ENCODE peak calls at places on chromosomes 16 and 17, in ten cellular contexts. B, E, F, I, G, R, X, M, H and Y are unnamed samples.

GRCh38 chr16:23339781-23340180 is 37.7 kb downstream of the SCNN1B start:
- DNase-seq in M (no peak), H (no peak), F (no peak), B (no peak), I (no peak), G (no peak), X (no peak), R (no peak), E (no peak), Y (no peak)

GRCh38 chr17:31095239-31096105 is 695 bp downstream of the NF1 start:
- DNase-seq in F (peak), I (peak), R (peak), E (peak), X (peak), G (peak), B (peak), H (peak), M (no peak), Y (peak)

GRCh38 chr16:58451945-58452401 is 48.0 kb upstream of the NDRG4 start:
- DNase-seq in B (no peak), G (no peak), E (peak), M (no peak), R (no peak), X (peak), I (no peak), H (peak), F (no peak), Y (no peak)

GRCh38 chr17:61139219-61139618 is 260.4 kb upstream of the TBX2 start:
- DNase-seq in I (peak), B (no peak), R (no peak), H (peak), E (peak), F (no peak), X (no peak), G (no peak), M (no peak), Y (peak)

GRCh38 chr17:10879110-10879509 is 41.2 kb upstream of the PIRT start:
- DNase-seq in R (no peak), E (peak), B (no peak), M (no peak), G (no peak), X (peak), F (no peak), I (no peak), H (no peak), Y (peak)

GRCh38 chr17:40857535-40857934 is 9.5 kb downstream of the KRT12 start:
- DNase-seq in I (no peak), H (peak), F (no peak), R (no peak), B (no peak), M (no peak), G (no peak), X (no peak), E (peak), Y (no peak)

GRCh38 chr17:47820023-47820789 is 1.4 kb downstream of the OSBPL7 start:
- DNase-seq in I (no peak), G (no peak), X (peak), B (no peak), H (no peak), E (no peak), F (no peak), M (no peak), R (no peak), Y (no peak)

GRCh38 chr17:4365628-4366311 is 705 bp downstream of the UBE2G1 start:
- DNase-seq in B (no peak), M (no peak), R (peak), I (peak), E (no peak), H (no peak), F (peak), G (peak), X (peak), Y (peak)

GRCh38 chr16:16867994-16868393 is 489.1 kb downstream of the NPIPA7 start:
- DNase-seq in R (no peak), I (no peak), H (no peak), B (no peak), F (no peak), G (no peak), M (no peak), E (no peak), X (no peak), Y (no peak)

GRCh38 chr17:34389343-34389742 is 26.3 kb upstream of the CCL1 start:
- DNase-seq in H (no peak), B (no peak), I (no peak), X (no peak), M (no peak), G (no peak), E (no peak), R (no peak), F (no peak), Y (peak)

GRCh38 chr17:60134396-60135159 is 15.2 kb upstream of the CA4 start:
- DNase-seq in X (peak), H (peak), G (peak), R (no peak), E (peak), I (no peak), F (peak), B (no peak), M (no peak), Y (no peak)

GRCh38 chr17:77793888-77794235 is 164.6 kb upstream of the TNRC6C start:
- DNase-seq in E (no peak), H (no peak), M (no peak), X (no peak), F (no peak), R (no peak), I (no peak), G (no peak), B (no peak), Y (no peak)

GRCh38 chr17:4947010-4947410 is 1.3 kb downstream of the PFN1 start:
- DNase-seq in I (no peak), F (peak), R (no peak), M (no peak), E (no peak), X (peak), H (no peak), G (no peak), B (no peak), Y (no peak)

GRCh38 chr16:84029297-84030096 is 13.1 kb downstream of the SLC38A8 start:
- DNase-seq in I (no peak), X (no peak), H (no peak), B (no peak), R (no peak), M (no peak), E (no peak), F (no peak), G (no peak), Y (no peak)

GRCh38 chr17:80859004-80859941 is 132.4 kb upstream of the CHMP6 start:
- DNase-seq in H (peak), M (no peak), X (no peak), R (peak), I (no peak), G (peak), E (peak), B (no peak), F (peak), Y (no peak)

GRCh38 chr16:84553873-84554399 is 49.5 kb upstream of the MEAK7 start:
- DNase-seq in M (no peak), B (no peak), I (no peak), X (no peak), E (no peak), F (no peak), R (no peak), G (no peak), H (no peak), Y (no peak)

GRCh38 chr16:50183316-50183715 is 30.2 kb downstream of the TENT4B start:
- DNase-seq in H (peak), B (no peak), M (no peak), R (no peak), I (no peak), X (no peak), F (no peak), E (peak), G (no peak), Y (no peak)

GRCh38 chr16:74748042-74748709 is 26.4 kb downstream of the FA2H start:
- DNase-seq in G (no peak), E (no peak), B (no peak), X (no peak), M (no peak), H (no peak), R (no peak), I (no peak), F (no peak), Y (no peak)

GRCh38 chr16:265002-265529 is 10.7 kb downstream of the RGS11 start:
- DNase-seq in F (no peak), X (no peak), M (no peak), E (no peak), B (no peak), G (no peak), R (no peak), H (no peak), I (no peak), Y (no peak)

GRCh38 chr16:27302126-27302525 is 11.6 kb upstream of the IL4R start:
- DNase-seq in E (no peak), F (no peak), M (no peak), H (no peak), B (no peak), X (no peak), I (no peak), R (no peak), G (no peak), Y (peak)

GRCh38 chr16:89038811-89039735 is 54.6 kb upstream of the ACSF3 start:
- DNase-seq in I (no peak), M (no peak), G (no peak), X (no peak), B (no peak), R (no peak), H (no peak), E (no peak), F (no peak), Y (no peak)

GRCh38 chr17:4230142-4230541 is 33.6 kb downstream of the ANKFY1 start:
- DNase-seq in F (peak), B (peak), R (peak), X (no peak), H (peak), I (peak), E (peak), G (no peak), M (no peak), Y (no peak)

GRCh38 chr17:45640141-45640850 is 143.8 kb upstream of the CRHR1 start:
- DNase-seq in E (peak), X (peak), R (peak), I (peak), G (peak), F (peak), B (peak), H (peak), M (no peak), Y (peak)

GRCh38 chr16:12186774-12187335 is 210.3 kb downstream of the SNX29 start:
- DNase-seq in E (no peak), H (no peak), M (no peak), B (no peak), R (no peak), X (no peak), I (no peak), F (no peak), G (no peak), Y (no peak)

GRCh38 chr16:59249049-59249448 is 514.9 kb upstream of the GOT2 start:
- DNase-seq in X (no peak), R (no peak), B (no peak), I (no peak), E (no peak), H (no peak), G (no peak), F (no peak), M (no peak), Y (no peak)

GRCh38 chr16:4664538-4665418 is 28.6 kb upstream of the NUDT16L1 start:
- DNase-seq in H (no peak), E (peak), G (peak), F (no peak), I (no peak), M (no peak), R (peak), B (no peak), X (no peak), Y (peak)

GRCh38 chr16:53080345-53081031 is 25.7 kb downstream of the CHD9 start:
- DNase-seq in B (peak), E (peak), F (peak), I (peak), X (no peak), M (no peak), H (peak), G (peak), R (peak), Y (no peak)

GRCh38 chr17:76650505-76650904 is 6.9 kb upstream of the ST6GALNAC1 start:
- DNase-seq in X (no peak), F (peak), I (no peak), R (no peak), H (no peak), G (no peak), M (no peak), B (no peak), E (no peak), Y (no peak)

GRCh38 chr17:63189082-63189481 is 223.0 kb downstream of the TANC2 start:
- DNase-seq in G (no peak), E (peak), X (peak), F (no peak), H (peak), R (no peak), M (no peak), I (no peak), B (no peak), Y (no peak)

GRCh38 chr16:89749637-89750036 is 28.3 kb downstream of the ZNF276 start:
- DNase-seq in B (no peak), E (no peak), H (no peak), R (no peak), I (no peak), M (no peak), F (no peak), X (no peak), G (no peak), Y (no peak)

GRCh38 chr17:12680407-12680897 is 14.8 kb downstream of the MYOCD start:
- DNase-seq in R (no peak), B (no peak), I (no peak), X (no peak), M (no peak), F (peak), G (no peak), H (no peak), E (no peak), Y (no peak)

GRCh38 chr17:6936370-6937028 is 59.4 kb upstream of the ALOX12 start:
- DNase-seq in E (peak), M (no peak), B (peak), X (no peak), F (peak), G (no peak), I (no peak), R (peak), H (peak), Y (peak)

GRCh38 chr17:522912-523311 is 170.3 kb upstream of the RPH3AL start:
- DNase-seq in E (no peak), M (no peak), B (no peak), H (no peak), F (no peak), I (no peak), X (no peak), R (no peak), G (no peak), Y (no peak)
- TF ChIP-seq CTCF in E (no peak), M (no peak), B (no peak), H (no peak), F (no peak), I (no peak), X (no peak), R (no peak), G (no peak), Y (no peak)

GRCh38 chr17:37131064-37131463 is 182.3 kb downstream of the AATF start:
- DNase-seq in F (no peak), R (no peak), M (no peak), E (no peak), H (no peak), G (no peak), I (no peak), X (no peak), B (no peak), Y (no peak)
- H3K4me3 ChIP-seq in F (no peak), R (no peak), M (no peak), E (no peak), H (no peak), G (no peak), I (no peak), X (no peak), B (no peak), Y (no peak)

DNA sequence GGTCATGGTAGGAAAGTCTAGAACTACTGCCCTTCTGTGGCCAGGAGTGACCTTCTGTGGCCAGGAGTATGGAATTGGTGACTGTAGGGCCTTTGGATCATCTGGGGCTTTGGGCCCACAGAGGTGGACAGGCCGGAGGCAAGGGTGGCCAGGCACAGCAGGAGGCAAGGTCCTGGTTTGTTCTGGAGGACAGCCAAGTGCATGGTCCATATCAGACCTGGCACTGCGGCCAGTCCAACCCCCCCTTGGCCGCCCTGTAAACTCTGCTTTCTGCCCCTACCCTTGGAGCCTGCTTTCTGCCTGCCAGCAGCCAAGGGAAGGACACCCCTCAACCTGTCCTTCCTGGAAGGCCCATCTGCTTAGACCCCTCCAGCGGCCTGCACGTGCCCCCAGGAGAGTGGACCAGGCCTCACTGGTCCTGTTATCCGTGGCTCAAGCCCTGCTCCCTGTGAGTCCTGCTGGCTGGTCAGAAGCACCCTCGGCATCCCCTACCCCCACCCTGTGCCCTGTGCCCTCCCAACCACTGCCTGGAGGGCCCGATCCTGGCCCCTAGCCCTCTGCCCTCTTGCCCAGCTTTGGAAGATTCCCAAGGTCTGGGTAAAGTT is 2.3 kb upstream of the DCXR start:
- DNase-seq in B (no peak), H (no peak), R (no peak), F (no peak), G (no peak), X (no peak), E (no peak), M (no peak), I (no peak), Y (no peak)
- TF ChIP-seq CTCF in B (no peak), H (no peak), R (no peak), F (no peak), G (no peak), X (no peak), E (no peak), M (no peak), I (no peak), Y (no peak)

GRCh38 chr16:67720236-67720635 is 1.1 kb upstream of the GFOD2 start:
- DNase-seq in I (no peak), R (no peak), H (no peak), F (no peak), G (peak), B (no peak), X (no peak), E (no peak), M (no peak), Y (no peak)

GRCh38 chr16:67723151-67723915 is 4.2 kb upstream of the GFOD2 start:
- DNase-seq in I (peak), G (peak), F (peak), E (peak), R (no peak), M (no peak), H (peak), B (no peak), X (no peak), Y (no peak)

GRCh38 chr16:67726106-67727034 is 7.3 kb upstream of the GFOD2 start:
- DNase-seq in F (peak), E (no peak), H (no peak), G (peak), B (no peak), X (peak), I (no peak), M (no peak), R (no peak), Y (no peak)

GRCh38 chr16:67727521-67728485 is 8.7 kb upstream of the GFOD2 start:
- DNase-seq in X (no peak), M (no peak), F (peak), H (no peak), R (no peak), E (no peak), I (no peak), B (no peak), G (peak), Y (no peak)

GRCh38 chr16:67723940-67724339 is 4.8 kb upstream of the GFOD2 start:
- DNase-seq in F (peak), B (no peak), H (no peak), I (no peak), G (peak), X (no peak), M (no peak), R (no peak), E (no peak), Y (no peak)
- H3K4me3 ChIP-seq in F (no peak), B (no peak), H (no peak), I (no peak), G (no peak), X (no peak), M (no peak), R (no peak), E (no peak), Y (no peak)

DNA sequence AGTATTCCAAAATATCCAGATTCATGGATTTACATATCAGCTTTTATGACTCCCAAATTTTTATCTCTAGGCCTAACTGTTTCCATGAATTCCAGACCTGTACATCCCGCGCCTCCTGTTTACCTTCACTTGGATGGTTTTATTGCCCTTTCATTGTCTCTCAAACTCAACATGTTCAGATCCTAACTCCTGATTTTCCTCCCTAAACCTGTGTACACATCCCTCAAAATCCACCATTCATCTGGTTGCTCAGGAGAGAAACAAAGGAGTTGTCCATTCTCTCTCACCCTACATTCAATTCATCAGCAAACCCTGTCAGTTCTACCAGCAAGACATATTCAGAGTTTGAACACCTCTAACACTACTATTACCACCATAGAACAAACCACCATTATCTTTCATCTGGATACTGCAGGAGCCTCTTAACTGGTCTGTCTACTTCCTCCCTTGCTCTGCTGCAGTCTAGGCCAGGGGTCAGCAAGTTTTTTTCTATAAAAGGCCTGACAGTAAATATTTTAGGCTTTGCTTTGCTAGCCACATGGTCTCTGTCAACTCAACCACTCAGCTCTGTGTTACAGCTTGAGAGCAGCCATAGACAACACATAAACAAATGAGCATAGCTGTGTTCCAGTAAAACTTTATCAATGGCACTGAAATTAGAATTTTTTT is 14.0 kb downstream of the KCTD19 start:
- DNase-seq in R (no peak), E (peak), X (no peak), H (no peak), M (no peak), B (no peak), F (no peak), G (no peak), I (no peak), Y (no peak)
- TF ChIP-seq CTCF in R (no peak), E (no peak), X (no peak), H (no peak), M (no peak), B (no peak), F (no peak), G (no peak), I (no peak), Y (no peak)

GRCh38 chr17:38572292-38572664 is 33.5 kb downstream of the SRCIN1 start:
- DNase-seq in I (no peak), M (no peak), G (no peak), F (no peak), X (no peak), B (no peak), R (no peak), E (no peak), H (no peak), Y (no peak)
- H3K4me3 ChIP-seq in I (peak), M (peak), G (peak), F (no peak), X (no peak), B (no peak), R (no peak), E (no peak), H (no peak), Y (no peak)